ENCODE peak calls at places on chromosome 7, in five cellular contexts. D, O, A, F and Y are unnamed samples.

GRCh38 chr7:74070619-74070920 is 13.0 kb upstream of the LIMK1 start:
- DNase-seq in D (no peak), A (no peak), O (no peak), F (no peak), Y (no peak)

GRCh38 chr7:127337581-127337980 is 54.9 kb downstream of the ZNF800 start:
- DNase-seq in F (no peak), O (no peak), A (no peak), D (no peak), Y (no peak)

GRCh38 chr7:73811760-73812168 is 19.0 kb upstream of the CLDN4 start:
- DNase-seq in A (peak), F (peak), O (no peak), D (no peak), Y (no peak)

GRCh38 chr7:50595538-50596102 is 30.4 kb upstream of the DDC start:
- DNase-seq in D (peak), O (peak), A (no peak), F (peak), Y (no peak)

GRCh38 chr7:99733448-99733847 is 1.5 kb downstream of the CYP3A7 start:
- DNase-seq in O (no peak), D (no peak), A (no peak), F (no peak), Y (no peak)

GRCh38 chr7:98562336-98563182 is 54.5 kb upstream of the NPTX2 start:
- DNase-seq in F (no peak), A (no peak), D (no peak), O (no peak), Y (no peak)

GRCh38 chr7:118350260-118350659 is 125.8 kb downstream of the ANKRD7 start:
- DNase-seq in O (no peak), A (no peak), F (no peak), D (no peak), Y (no peak)

GRCh38 chr7:143002106-143002505 is 24.8 kb downstream of the OR9A2 start:
- DNase-seq in O (no peak), A (no peak), D (no peak), F (peak), Y (no peak)

GRCh38 chr7:38744746-38745145 is 113.6 kb upstream of the AMPH start:
- DNase-seq in F (peak), D (no peak), A (no peak), O (no peak), Y (no peak)

GRCh38 chr7:130974169-130974568 is 240.2 kb upstream of the KLF14 start:
- DNase-seq in F (no peak), O (no peak), D (no peak), A (no peak), Y (no peak)

GRCh38 chr7:45973725-45974532 is 52.9 kb upstream of the IGFBP3 start:
- DNase-seq in F (peak), D (peak), A (no peak), O (peak), Y (no peak)

GRCh38 chr7:75928600-75928939 is 13.6 kb downstream of the POR start:
- DNase-seq in D (no peak), F (no peak), A (no peak), O (no peak), Y (no peak)

GRCh38 chr7:73995330-73995729 is 32.6 kb upstream of the ELN start:
- DNase-seq in F (peak), D (no peak), O (no peak), A (no peak), Y (no peak)

GRCh38 chr7:85908051-85908450 is 721.2 kb upstream of the SEMA3D start:
- DNase-seq in A (no peak), O (no peak), F (no peak), D (no peak), Y (no peak)

GRCh38 chr7:54992876-54993490 is 25.8 kb upstream of the EGFR start:
- DNase-seq in D (no peak), A (no peak), F (peak), O (no peak), Y (no peak)

GRCh38 chr7:78099715-78100477 is 301.3 kb downstream of the PHTF2 start:
- DNase-seq in O (no peak), F (peak), A (no peak), D (no peak), Y (no peak)

GRCh38 chr7:8388257-8388625 is 45.2 kb upstream of the NXPH1 start:
- DNase-seq in D (no peak), A (no peak), O (no peak), F (no peak), Y (no peak)

GRCh38 chr7:1046722-1047679 is 2.7 kb downstream of the GPR146 start:
- DNase-seq in D (no peak), A (peak), O (no peak), F (no peak), Y (peak)

GRCh38 chr7:103640031-103640779 is 194.2 kb upstream of the SLC26A5 start:
- DNase-seq in A (no peak), F (peak), D (no peak), O (no peak), Y (no peak)

GRCh38 chr7:37709631-37710509 is 26.3 kb downstream of the GPR141 start:
- DNase-seq in F (no peak), A (no peak), D (no peak), O (no peak), Y (no peak)

GRCh38 chr7:136857573-136857972 is 10.9 kb upstream of the CHRM2 start:
- DNase-seq in A (no peak), O (no peak), D (no peak), F (peak), Y (no peak)